ENCODE peak calls at places on chromosome 17, in four cellular contexts. One of them, this sample, is unnamed.

GRCh38 chr17:49887086-49887743 is 39.3 kb upstream of the TAC4 start:
- DNase-seq in GM12878: no peak
- DNase-seq in HepG2: peak; percentile 90
- DNase-seq in K562: no peak
- DNase-seq in this sample: no peak

GRCh38 chr17:55690105-55690508 is 32.6 kb downstream of the TMEM100 start:
- DNase-seq in K562: no peak
- DNase-seq in GM12878: no peak
- DNase-seq in HepG2: no peak
- DNase-seq in this sample: no peak

GRCh38 chr17:74582633-74583032 is 9.4 kb downstream of the CD300LD start:
- DNase-seq in K562: no peak
- DNase-seq in HepG2: no peak
- DNase-seq in GM12878: no peak
- DNase-seq in this sample: no peak

GRCh38 chr17:59804910-59805381 is 87.8 kb downstream of the TUBD1 start:
- DNase-seq in HepG2: no peak
- DNase-seq in K562: no peak
- DNase-seq in GM12878: no peak
- DNase-seq in this sample: no peak

GRCh38 chr17:43377056-43377810 is 21.6 kb upstream of the ARL4D start:
- DNase-seq in GM12878: no peak
- DNase-seq in HepG2: no peak
- DNase-seq in K562: no peak
- DNase-seq in this sample: no peak

GRCh38 chr17:63476494-63476856 is 386 bp upstream of the ACE start:
- DNase-seq in GM12878: no peak
- DNase-seq in HepG2: no peak
- DNase-seq in K562: peak; percentile 84
- DNase-seq in this sample: peak; percentile 53

GRCh38 chr17:67218385-67218950 is 26.5 kb downstream of the HELZ start:
- DNase-seq in K562: no peak
- DNase-seq in GM12878: no peak
- DNase-seq in HepG2: no peak
- DNase-seq in this sample: no peak

GRCh38 chr17:66413564-66414520 is 111.4 kb downstream of the PRKCA start:
- DNase-seq in K562: no peak
- DNase-seq in HepG2: no peak
- DNase-seq in GM12878: no peak
- DNase-seq in this sample: no peak

GRCh38 chr17:50550661-50551432 is 3.9 kb downstream of the SPATA20 start:
- DNase-seq in HepG2: peak; percentile 84
- DNase-seq in K562: peak; percentile 74
- DNase-seq in GM12878: no peak
- DNase-seq in this sample: peak; percentile 80

GRCh38 chr17:79775635-79776034 is 2.3 kb upstream of the CBX2 start:
- DNase-seq in HepG2: no peak
- DNase-seq in K562: no peak
- DNase-seq in GM12878: no peak
- DNase-seq in this sample: no peak

GRCh38 chr17:16943541-16944333 is 28.2 kb downstream of the TNFRSF13B start:
- DNase-seq in HepG2: no peak
- DNase-seq in GM12878: no peak
- DNase-seq in K562: no peak
- DNase-seq in this sample: no peak

GRCh38 chr17:83186226-83186625 is 106.8 kb downstream of the METRNL start:
- DNase-seq in HepG2: peak; percentile 31
- DNase-seq in GM12878: no peak
- DNase-seq in K562: peak; percentile 69
- DNase-seq in this sample: no peak

DNA sequence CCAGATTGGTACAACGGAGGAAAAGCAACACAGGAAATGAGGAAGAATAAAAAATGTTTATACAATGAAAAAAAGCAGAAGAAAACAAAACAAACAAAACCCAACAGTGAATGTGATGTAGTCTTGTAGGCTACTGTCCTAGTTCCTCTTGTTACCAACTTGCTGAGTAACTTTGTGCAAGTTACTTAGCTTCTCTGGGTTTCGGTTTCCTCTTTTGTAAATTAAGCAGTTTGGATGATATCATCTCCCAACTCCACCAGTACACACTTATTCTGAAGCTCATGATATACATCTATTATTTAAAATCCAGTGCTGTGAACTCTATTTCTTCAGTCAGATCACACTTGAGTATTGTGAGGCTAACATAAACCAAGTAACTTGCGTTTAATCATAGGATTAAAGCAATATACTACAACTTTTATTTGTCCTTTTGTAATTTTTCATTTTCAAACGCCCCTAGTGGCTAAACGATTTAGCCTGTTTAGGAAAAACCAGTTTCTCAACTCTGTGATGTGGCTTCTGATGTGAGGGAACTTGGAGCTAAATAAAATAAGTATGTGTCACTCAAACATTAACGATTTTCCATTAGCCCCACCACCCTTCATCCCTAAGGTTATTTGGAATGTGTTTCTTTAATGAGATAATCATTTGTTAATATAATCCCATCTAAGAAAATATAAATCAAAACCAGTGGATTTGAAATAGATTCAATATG is 1.4 kb upstream of the UNK start:
- DNase-seq in GM12878: peak; percentile 83
- DNase-seq in HepG2: peak; percentile 52
- DNase-seq in K562: no peak
- DNase-seq in this sample: no peak
- TF ChIP-seq TARDBP in GM12878: no peak
- TF ChIP-seq TARDBP in HepG2: peak; percentile 49
- TF ChIP-seq TARDBP in K562: no peak
- TF ChIP-seq TARDBP in this sample: no peak

GRCh38 chr17:7043544-7044268 is at the start of gene SLC16A11:
- DNase-seq in K562: no peak
- DNase-seq in HepG2: no peak
- DNase-seq in GM12878: no peak
- DNase-seq in this sample: no peak
- TF ChIP-seq TARDBP in K562: no peak
- TF ChIP-seq TARDBP in HepG2: no peak
- TF ChIP-seq TARDBP in GM12878: peak; percentile 19
- TF ChIP-seq TARDBP in this sample: no peak

DNA sequence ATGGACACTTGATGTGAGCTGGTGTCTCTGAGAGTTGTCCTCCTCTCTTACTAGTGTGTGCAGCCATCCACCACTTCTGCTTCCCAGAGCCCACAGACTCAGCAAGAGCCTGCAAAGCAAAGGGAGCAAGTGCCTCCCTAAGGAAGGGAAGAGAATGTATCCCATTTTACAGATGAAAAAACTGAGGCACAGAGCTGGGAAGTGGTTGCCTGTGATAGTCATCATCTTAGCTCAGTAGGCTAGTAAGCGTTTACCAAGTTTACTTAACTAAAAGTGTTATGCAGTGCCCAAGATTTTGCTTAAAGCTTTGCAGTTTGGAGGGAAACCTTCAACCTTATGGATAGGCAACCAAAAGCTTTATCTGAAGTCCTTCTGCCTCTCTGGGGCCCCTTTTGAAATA is 23.0 kb upstream of the EFCAB13 start:
- DNase-seq in K562: no peak
- DNase-seq in GM12878: no peak
- DNase-seq in HepG2: no peak
- DNase-seq in this sample: no peak
- TF ChIP-seq TARDBP in K562: no peak
- TF ChIP-seq TARDBP in GM12878: no peak
- TF ChIP-seq TARDBP in HepG2: no peak
- TF ChIP-seq TARDBP in this sample: no peak

DNA sequence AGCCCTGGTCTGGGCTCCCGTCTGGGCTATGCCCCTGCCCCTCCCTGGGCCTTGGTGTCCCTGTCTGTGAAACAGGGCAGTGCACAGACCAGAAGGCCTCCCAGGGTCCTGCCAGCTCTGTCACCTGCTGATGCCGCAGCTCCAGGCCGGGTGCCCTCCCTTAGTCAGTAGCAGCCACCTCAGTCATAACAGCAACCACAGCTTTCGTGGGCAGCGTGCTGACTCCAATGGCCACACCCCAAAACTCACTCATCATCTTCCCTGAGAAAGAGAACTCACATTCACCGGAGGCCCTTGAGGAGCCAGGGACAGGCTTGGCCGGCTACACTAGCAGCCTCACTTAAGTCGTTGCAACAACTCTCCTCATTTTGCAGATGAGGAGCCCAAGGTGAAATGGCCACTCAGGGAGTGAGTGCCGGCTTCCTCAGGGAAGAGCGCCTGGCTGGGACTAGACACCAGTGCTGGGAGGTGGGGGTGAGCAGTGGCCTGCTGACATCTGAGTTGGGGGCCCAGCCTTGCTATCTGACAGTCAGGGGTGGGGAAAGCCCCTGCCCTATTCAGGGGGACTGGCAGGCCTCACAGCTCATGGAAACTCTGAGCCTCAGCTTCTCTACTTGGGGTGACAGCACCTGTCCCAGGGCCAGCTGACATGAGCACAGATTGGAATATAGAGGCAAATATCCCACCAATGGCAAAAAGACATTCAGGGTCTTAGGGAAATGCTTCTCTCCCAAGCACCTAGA is 22.6 kb downstream of the SLC5A10 start:
- DNase-seq in GM12878: no peak
- DNase-seq in HepG2: no peak
- DNase-seq in K562: no peak
- DNase-seq in this sample: no peak
- TF ChIP-seq TARDBP in GM12878: no peak
- TF ChIP-seq TARDBP in HepG2: no peak
- TF ChIP-seq TARDBP in K562: no peak
- TF ChIP-seq TARDBP in this sample: no peak

GRCh38 chr17:73284906-73285602 is 23.4 kb upstream of the CPSF4L start:
- DNase-seq in HepG2: no peak
- DNase-seq in K562: no peak
- DNase-seq in GM12878: no peak
- DNase-seq in this sample: no peak

GRCh38 chr17:73284339-73284738 is 22.7 kb upstream of the CPSF4L start:
- DNase-seq in K562: no peak
- DNase-seq in HepG2: no peak
- DNase-seq in GM12878: no peak
- DNase-seq in this sample: no peak

GRCh38 chr17:73283250-73283649 is 21.6 kb upstream of the CPSF4L start:
- DNase-seq in K562: no peak
- DNase-seq in GM12878: no peak
- DNase-seq in HepG2: no peak
- DNase-seq in this sample: no peak

GRCh38 chr17:73282629-73283028 is 20.9 kb upstream of the CPSF4L start:
- DNase-seq in K562: no peak
- DNase-seq in HepG2: no peak
- DNase-seq in GM12878: no peak
- DNase-seq in this sample: no peak

DNA sequence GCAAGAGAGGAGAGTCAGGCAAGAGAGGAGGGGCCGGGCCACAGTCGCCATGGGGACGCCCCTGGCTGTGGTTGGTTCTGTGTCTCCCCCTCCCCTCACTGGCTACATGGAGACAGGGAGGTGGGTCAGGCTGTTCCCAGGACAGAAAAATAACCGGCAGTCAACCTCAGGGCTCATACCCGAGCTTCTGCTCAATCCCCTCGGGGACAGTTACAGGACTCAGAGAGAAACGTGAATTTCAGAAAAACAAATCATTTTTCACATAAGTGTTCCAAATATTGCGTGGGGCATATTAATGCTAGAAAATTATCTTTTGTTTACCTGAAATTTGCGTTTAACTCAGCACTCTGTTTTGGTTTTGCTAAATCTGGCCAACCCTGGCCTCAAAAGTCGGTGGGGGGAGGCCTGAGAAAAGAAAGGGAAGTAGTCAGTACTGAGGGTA is 22.2 kb upstream of the CPSF4L start:
- DNase-seq in HepG2: no peak
- DNase-seq in GM12878: no peak
- DNase-seq in K562: no peak
- DNase-seq in this sample: no peak
- TF ChIP-seq TARDBP in HepG2: no peak
- TF ChIP-seq TARDBP in GM12878: no peak
- TF ChIP-seq TARDBP in K562: no peak
- TF ChIP-seq TARDBP in this sample: no peak

GRCh38 chr17:80853076-80853475 is 138.6 kb upstream of the CHMP6 start:
- DNase-seq in K562: no peak
- DNase-seq in GM12878: no peak
- DNase-seq in HepG2: no peak
- DNase-seq in this sample: no peak
- TF ChIP-seq TARDBP in K562: no peak
- TF ChIP-seq TARDBP in GM12878: no peak
- TF ChIP-seq TARDBP in HepG2: no peak
- TF ChIP-seq TARDBP in this sample: no peak

DNA sequence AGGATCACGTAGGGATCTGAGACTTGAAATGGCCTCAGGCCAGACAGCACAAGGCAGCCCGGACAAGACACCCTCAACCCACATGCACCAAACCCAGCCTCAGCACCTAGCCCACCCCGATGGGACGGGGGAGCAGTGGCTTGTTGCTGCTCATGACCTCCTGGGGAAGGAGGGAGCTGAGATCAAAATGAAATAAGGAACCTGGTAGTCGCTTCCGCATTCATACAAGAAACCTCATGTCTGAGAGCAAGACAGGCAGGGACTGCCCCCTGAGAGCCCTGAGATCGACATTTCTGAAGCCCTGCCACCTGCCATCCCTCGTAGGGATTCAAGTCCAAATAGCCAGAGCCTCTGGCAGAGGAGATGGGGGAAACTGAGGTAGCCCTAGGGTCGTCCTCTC is 5.7 kb upstream of the CEP131 start:
- DNase-seq in K562: no peak
- DNase-seq in GM12878: no peak
- DNase-seq in HepG2: no peak
- DNase-seq in this sample: no peak
- TF ChIP-seq TARDBP in K562: no peak
- TF ChIP-seq TARDBP in GM12878: no peak
- TF ChIP-seq TARDBP in HepG2: no peak
- TF ChIP-seq TARDBP in this sample: no peak

DNA sequence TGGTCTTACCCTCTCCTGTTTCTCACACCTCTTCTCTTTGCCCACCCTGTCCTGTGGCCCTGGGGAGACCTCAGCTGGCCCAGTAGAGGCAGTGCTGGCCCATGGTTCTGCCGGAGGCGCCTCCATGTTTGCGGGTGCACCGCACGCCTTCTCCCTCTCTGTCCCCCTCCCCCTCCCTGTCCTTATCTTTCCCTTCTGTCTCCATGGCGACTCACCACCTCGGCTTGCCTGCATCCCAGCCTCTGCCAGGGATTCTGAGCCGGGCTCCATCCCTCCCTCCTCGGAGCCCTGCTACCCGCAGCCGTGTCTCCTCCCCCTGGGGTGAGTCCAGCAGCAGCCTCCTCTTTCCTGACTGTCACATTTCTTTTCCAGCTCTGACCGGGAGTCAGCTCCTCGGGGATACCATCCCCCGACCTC is at the start of gene RNF112:
- DNase-seq in HepG2: no peak
- DNase-seq in K562: peak; percentile 24
- DNase-seq in GM12878: no peak
- DNase-seq in this sample: no peak
- TF ChIP-seq TARDBP in HepG2: no peak
- TF ChIP-seq TARDBP in K562: no peak
- TF ChIP-seq TARDBP in GM12878: no peak
- TF ChIP-seq TARDBP in this sample: no peak

This sample was measured in HEK293T.